ENCODE peak calls at places on chromosomes 6 and 20, in eight cellular contexts. J is astrocyte of the cerebellum; B is ELR; U is hepatocyte; V is NAMALWA; E is AG09319; G is HFF-Myc; Z is activated T-helper 1 cell treated with anti-CD3 and anti-CD28 coated beads, Interleukin-2, amount 50 U/mL, for 16 hours. O is an unnamed sample.

GRCh38 chr6:41942045-41942851 is 640 bp upstream of the CCND3 start:
- DNase-seq in G (no peak), E (no peak), B (peak; percentile 89), U (no peak), Z (no peak), J (no peak), V (no peak), O (no peak)

GRCh38 chr6:143064996-143065683 is 4.5 kb downstream of the AIG1 start:
- DNase-seq in G (peak; percentile 5), U (peak; percentile 32), B (peak; percentile 79), V (no peak), Z (no peak), E (no peak), J (no peak), O (no peak)

GRCh38 chr20:1857403-1857941 is 37.7 kb upstream of the SIRPA start:
- DNase-seq in U (no peak), B (no peak), E (no peak), J (no peak), Z (no peak), G (no peak), V (no peak), O (no peak)

GRCh38 chr6:5657684-5658429 is 348.9 kb downstream of the NRN1 start:
- DNase-seq in V (no peak), B (peak; percentile 39), U (no peak), E (no peak), J (no peak), Z (no peak), G (no peak), O (no peak)

GRCh38 chr6:169230923-169231789 is 22.5 kb downstream of the THBS2 start:
- DNase-seq in G (no peak), B (no peak), J (no peak), V (no peak), E (no peak), U (no peak), Z (no peak), O (no peak)

GRCh38 chr6:81515562-81516453 is 236.7 kb downstream of the TENT5A start:
- DNase-seq in G (peak; percentile 19), Z (no peak), U (no peak), B (no peak), E (peak; percentile 23), J (no peak), V (no peak), O (no peak)

GRCh38 chr20:50786703-50787102 is 8.2 kb upstream of the BCAS4 start:
- DNase-seq in Z (no peak), B (no peak), V (no peak), E (no peak), U (no peak), J (no peak), G (no peak), O (no peak)

GRCh38 chr20:53403029-53403428 is 190.6 kb downstream of the ZNF217 start:
- DNase-seq in Z (no peak), G (no peak), V (no peak), J (no peak), E (no peak), B (no peak), U (no peak), O (no peak)

GRCh38 chr6:116364361-116364760 is 6.4 kb upstream of the DSE start:
- DNase-seq in B (no peak), U (no peak), V (no peak), E (no peak), Z (no peak), G (no peak), J (no peak), O (no peak)

GRCh38 chr6:1524040-1524480 is 85.7 kb upstream of the FOXC1 start:
- DNase-seq in E (no peak), J (no peak), G (no peak), V (no peak), Z (peak; percentile 38), B (peak; percentile 46), U (peak; percentile 77), O (no peak)

GRCh38 chr6:139329224-139329623 is 37.4 kb upstream of the TXLNB start:
- DNase-seq in Z (no peak), E (no peak), B (no peak), G (no peak), V (no peak), J (no peak), U (no peak), O (no peak)

GRCh38 chr20:15475483-15475882 is 1097.8 kb downstream of the KIF16B start:
- DNase-seq in E (no peak), B (peak; percentile 0), G (no peak), Z (no peak), U (no peak), V (no peak), J (no peak), O (no peak)

GRCh38 chr6:27293436-27294152 is 18.5 kb downstream of the POM121L2 start:
- DNase-seq in U (peak; percentile 63), G (peak; percentile 56), J (no peak), E (no peak), V (no peak), B (peak; percentile 85), Z (no peak), O (no peak)

GRCh38 chr6:31663961-31664789 is 622 bp downstream of the GPANK1 start:
- DNase-seq in U (peak; percentile 44), V (peak; percentile 23), G (peak; percentile 61), Z (no peak), E (peak; percentile 31), B (peak; percentile 93), J (peak; percentile 37), O (no peak)